ENCODE peak calls at places on chromosomes 11 and 22, in six cellular contexts. C is HepG2, U is H1, Y is K562, E is HL-60, G is GM12878. R is an unnamed sample.
A peak's percentile ranks its signal among the peaks of the same experiment; 100 is the strongest.

GRCh38 chr11:62542750-62543567 is 3.6 kb downstream of the AHNAK start:
- DNase-seq in C (no peak), U (no peak), Y (peak; percentile 87), E (peak; percentile 83), G (peak; percentile 51), R (peak; percentile 90)

GRCh38 chr11:64767344-64768299 is 7.8 kb upstream of the PYGM start:
- DNase-seq in C (peak; percentile 67), U (no peak), Y (peak; percentile 47), E (no peak), G (no peak), R (peak; percentile 76)

GRCh38 chr22:45446216-45446615 is 32.7 kb downstream of the RIBC2 start:
- DNase-seq in C (no peak), U (no peak), Y (no peak), E (no peak), G (no peak), R (no peak)

GRCh38 chr11:73137262-73137941 is 4.7 kb downstream of the FCHSD2 start:
- DNase-seq in C (no peak), U (no peak), Y (no peak), E (no peak), G (no peak), R (no peak)

GRCh38 chr22:46262449-46263207 is 515 bp downstream of the PKDREJ start:
- DNase-seq in C (no peak), U (peak; percentile 46), Y (no peak), E (no peak), G (no peak), R (no peak)

GRCh38 chr11:102727890-102728289 is 3.1 kb upstream of the MMP8 start:
- DNase-seq in C (no peak), U (no peak), Y (no peak), E (peak; percentile 64), G (no peak), R (no peak)

GRCh38 chr22:37079668-37080171 is 28.2 kb downstream of the KCTD17 start:
- DNase-seq in C (no peak), U (no peak), Y (no peak), E (no peak), G (no peak), R (no peak)

GRCh38 chr22:27420817-27421361 is 380.7 kb downstream of the MN1 start:
- DNase-seq in C (no peak), U (no peak), Y (no peak), E (no peak), G (no peak), R (no peak)

GRCh38 chr11:123519055-123519796 is 89.2 kb downstream of the GRAMD1B start:
- DNase-seq in C (no peak), U (no peak), Y (no peak), E (no peak), G (no peak), R (peak; percentile 55)

GRCh38 chr22:20430641-20431519 is 6.7 kb downstream of the SCARF2 start:
- DNase-seq in C (no peak), U (no peak), Y (peak; percentile 79), E (peak; percentile 60), G (no peak), R (peak; percentile 57)

GRCh38 chr11:134275534-134276395 is at the start of gene GLB1L3:
- DNase-seq in C (no peak), U (no peak), Y (peak; percentile 57), E (no peak), G (no peak), R (peak; percentile 84)

GRCh38 chr22:44261861-44262595 is 50.7 kb downstream of the SHISAL1 start:
- DNase-seq in C (no peak), U (no peak), Y (no peak), E (no peak), G (no peak), R (peak; percentile 78)

GRCh38 chr11:540583-541432 is 3.5 kb downstream of the LRRC56 start:
- DNase-seq in C (no peak), U (no peak), Y (no peak), E (no peak), G (no peak), R (no peak)

GRCh38 chr11:71207996-71208774 is 44.2 kb downstream of the SHANK2 start:
- DNase-seq in C (no peak), U (no peak), Y (no peak), E (no peak), G (no peak), R (no peak)

GRCh38 chr11:35192347-35192746 is 53.4 kb downstream of the CD44 start:
- DNase-seq in C (peak; percentile 34), U (no peak), Y (no peak), E (no peak), G (no peak), R (peak; percentile 3)

GRCh38 chr11:30314625-30315024 is 8.3 kb upstream of the ARL14EP start:
- DNase-seq in C (no peak), U (no peak), Y (no peak), E (no peak), G (no peak), R (no peak)

GRCh38 chr11:8258289-8258688 is 5.4 kb downstream of the LMO1 start:
- DNase-seq in C (no peak), U (no peak), Y (no peak), E (peak; percentile 35), G (no peak), R (no peak)

GRCh38 chr11:88603499-88603898 is 266.0 kb upstream of the CTSC start:
- DNase-seq in C (no peak), U (no peak), Y (no peak), E (no peak), G (no peak), R (no peak)

GRCh38 chr22:29691636-29692326 is 28.0 kb upstream of the CABP7 start:
- DNase-seq in C (no peak), U (peak; percentile 66), Y (no peak), E (no peak), G (no peak), R (no peak)

GRCh38 chr22:29692327-29692640 is 27.5 kb upstream of the CABP7 start:
- DNase-seq in C (no peak), U (no peak), Y (no peak), E (no peak), G (no peak), R (no peak)

GRCh38 chr22:29690481-29690880 is 29.3 kb upstream of the CABP7 start:
- DNase-seq in C (no peak), U (no peak), Y (no peak), E (no peak), G (no peak), R (no peak)

GRCh38 chr22:29689201-29689871 is 30.5 kb upstream of the CABP7 start:
- DNase-seq in C (no peak), U (no peak), Y (no peak), E (no peak), G (no peak), R (no peak)

DNA sequence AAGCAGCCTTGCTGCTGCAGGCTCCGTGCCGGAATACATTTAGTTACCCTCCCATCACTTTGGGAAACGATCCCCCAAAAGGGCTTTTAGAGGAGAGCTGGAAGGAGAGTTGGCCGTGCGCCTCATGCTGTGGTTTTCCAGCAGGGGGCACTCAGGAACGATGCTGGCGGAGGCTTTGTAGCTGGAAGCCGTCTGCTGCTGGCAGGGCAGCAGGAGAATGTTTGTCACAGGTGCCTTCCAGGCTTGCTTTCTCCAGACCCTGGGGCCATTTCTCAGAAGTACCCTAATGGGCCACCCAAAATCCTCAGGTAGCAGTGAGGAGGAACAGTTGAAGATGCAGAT is 30.0 kb upstream of the CABP7 start:
- DNase-seq in C (peak; percentile 24), U (peak; percentile 41), Y (no peak), E (no peak), G (no peak), R (peak; percentile 79)
- TF ChIP-seq GABPA in C (no peak), U (peak; percentile 55), Y (no peak), E (no peak), G (no peak), R (no peak)

GRCh38 chr11:78476066-78476465 is 58.4 kb upstream of the GAB2 start:
- DNase-seq in C (no peak), U (no peak), Y (no peak), E (no peak), G (no peak), R (no peak)

GRCh38 chr11:78470861-78471442 is 53.3 kb upstream of the GAB2 start:
- DNase-seq in C (no peak), U (no peak), Y (no peak), E (no peak), G (no peak), R (no peak)

GRCh38 chr11:78472905-78473304 is 55.3 kb upstream of the GAB2 start:
- DNase-seq in C (peak; percentile 38), U (no peak), Y (no peak), E (no peak), G (no peak), R (no peak)

GRCh38 chr11:78472382-78472781 is 54.8 kb upstream of the GAB2 start:
- DNase-seq in C (no peak), U (no peak), Y (no peak), E (no peak), G (no peak), R (no peak)

DNA sequence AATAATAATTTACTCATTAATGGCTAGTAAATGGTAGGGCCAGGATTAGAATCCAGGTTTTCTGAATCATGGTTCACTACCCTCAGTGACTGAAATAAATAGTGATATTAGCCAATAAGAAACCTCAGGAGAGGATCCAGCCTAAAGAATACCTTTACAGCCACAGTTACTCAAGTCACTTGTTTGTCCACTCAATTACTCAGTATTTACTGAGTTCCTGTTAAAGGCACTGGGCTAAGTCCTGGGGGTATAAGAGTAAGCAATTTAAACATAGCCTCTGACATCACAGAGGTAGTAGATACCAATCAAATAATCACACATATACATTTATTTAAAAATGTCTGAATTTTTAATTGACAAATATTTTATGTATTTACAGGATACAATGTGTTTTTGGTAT is 56.8 kb upstream of the GAB2 start:
- DNase-seq in C (peak; percentile 33), U (no peak), Y (no peak), E (no peak), G (no peak), R (no peak)
- TF ChIP-seq GABPA in C (no peak), U (no peak), Y (no peak), E (no peak), G (no peak), R (no peak)

DNA sequence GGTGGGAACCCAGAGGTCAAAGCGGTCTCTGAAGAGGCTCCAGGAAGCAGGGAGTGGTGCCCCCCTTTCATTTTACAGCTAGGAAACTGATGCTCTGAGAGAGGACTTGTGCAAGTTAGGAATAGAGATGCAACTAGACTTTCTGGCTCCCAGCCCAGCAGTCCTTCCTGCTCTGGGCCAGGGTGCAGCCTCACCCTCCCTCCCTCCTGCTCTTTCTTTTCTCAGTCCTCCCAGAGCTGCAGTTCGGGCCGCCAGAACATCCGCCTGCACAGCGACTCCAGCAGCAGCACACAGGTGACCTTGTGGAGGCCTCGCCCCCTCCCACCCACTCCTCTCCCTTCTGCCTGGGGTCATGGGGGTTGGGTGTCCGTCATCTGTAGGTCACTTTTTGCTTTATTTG is 51.5 kb downstream of the LHFPL7 start:
- DNase-seq in C (peak; percentile 61), U (no peak), Y (no peak), E (peak; percentile 20), G (no peak), R (peak; percentile 85)
- TF ChIP-seq GABPA in C (no peak), U (no peak), Y (no peak), E (no peak), G (no peak), R (no peak)

GRCh38 chr11:126262216-126262615 is 6.5 kb downstream of the SRPRA start:
- DNase-seq in C (no peak), U (no peak), Y (no peak), E (no peak), G (no peak), R (no peak)
- TF ChIP-seq GABPA in C (no peak), U (no peak), Y (no peak), E (no peak), G (no peak), R (no peak)

R was measured in SK-N-SH.